ENCODE peak calls at places on chromosomes 6 and 20, in four cellular contexts. T is NCI-H1092 treated with DMSO at 0.1 percent for 48 hours; H is GM18507; L is activated T-cell treated with anti-CD3 and anti-CD28 coated beads, Interleukin-2, amount 50 U/mL, for 24 hours. I is an unnamed sample.

GRCh38 chr20:20304942-20305341 is 63.0 kb upstream of the INSM1 start:
- DNase-seq in H (no peak), T (no peak), L (no peak), I (no peak)

GRCh38 chr6:16473908-16474791 is 235.8 kb downstream of the GMPR start:
- DNase-seq in L (no peak), T (no peak), H (no peak), I (no peak)

GRCh38 chr6:37324131-37325033 is 29.4 kb upstream of the RNF8 start:
- DNase-seq in L (no peak), T (no peak), H (no peak), I (no peak)

GRCh38 chr6:77462359-77463307 is 658 bp downstream of the HTR1B start:
- DNase-seq in L (no peak), T (no peak), H (no peak), I (no peak)

GRCh38 chr6:8278562-8278961 is 156.8 kb downstream of the SLC35B3 start:
- DNase-seq in L (no peak), T (peak; percentile 22), H (no peak), I (no peak)

GRCh38 chr6:135812085-135812526 is 39.4 kb upstream of the PDE7B start:
- DNase-seq in L (no peak), T (peak; percentile 35), H (no peak), I (no peak)

GRCh38 chr6:19180348-19181073 is 656.7 kb upstream of the ID4 start:
- DNase-seq in T (no peak), L (no peak), H (no peak), I (no peak)

GRCh38 chr6:158165919-158166416 is 2.1 kb downstream of the SERAC1 start:
- DNase-seq in T (no peak), L (no peak), H (no peak), I (no peak)

GRCh38 chr6:80163754-80164187 is 57.3 kb downstream of the BCKDHB start:
- DNase-seq in H (no peak), T (no peak), L (no peak), I (no peak)

GRCh38 chr6:113903666-113904330 is 46.7 kb downstream of the MARCKS start:
- DNase-seq in H (no peak), T (no peak), L (no peak), I (no peak)

GRCh38 chr6:158958504-158959386 is 41.3 kb downstream of the RSPH3 start:
- DNase-seq in L (peak; percentile 32), T (no peak), H (no peak), I (no peak)

GRCh38 chr6:164882236-164882635 is 427.2 kb downstream of the C6orf118 start:
- DNase-seq in L (no peak), H (no peak), T (no peak), I (no peak)

GRCh38 chr6:52317841-52318581 is 33.5 kb upstream of the MCM3 start:
- DNase-seq in T (no peak), H (peak; percentile 73), L (no peak), I (no peak)

GRCh38 chr6:4139272-4139671 is 3.9 kb upstream of the ECI2 start:
- DNase-seq in H (no peak), L (no peak), T (no peak), I (no peak)

GRCh38 chr20:38187512-38187911 is 22.4 kb upstream of the TGM2 start:
- DNase-seq in L (no peak), H (no peak), T (no peak), I (no peak)

GRCh38 chr20:36493013-36493800 is 48.1 kb upstream of the MYL9 start:
- DNase-seq in H (no peak), T (peak; percentile 13), L (no peak), I (no peak)

GRCh38 chr6:112665114-112665513 is 318.0 kb downstream of the RFPL4B start:
- DNase-seq in L (no peak), T (no peak), H (no peak), I (no peak)

GRCh38 chr6:157981395-157982296 is at the start of gene SYNJ2:
- DNase-seq in H (peak; percentile 55), L (peak; percentile 87), T (peak; percentile 46), I (peak; percentile 76)

GRCh38 chr20:43859994-43860393 is 54.7 kb upstream of the TOX2 start:
- DNase-seq in L (no peak), T (no peak), H (no peak), I (no peak)

GRCh38 chr20:46438156-46438750 is 31.8 kb upstream of the ELMO2 start:
- DNase-seq in H (no peak), L (no peak), T (peak; percentile 25), I (peak; percentile 8)

GRCh38 chr20:49505518-49505917 is 23.1 kb upstream of the KCNB1 start:
- DNase-seq in H (no peak), T (peak; percentile 72), L (no peak), I (no peak)

GRCh38 chr20:44001667-44002596 is 87.3 kb downstream of the TOX2 start:
- DNase-seq in T (no peak), L (no peak), H (peak; percentile 18), I (no peak)

GRCh38 chr20:36098364-36098763 is 56.2 kb upstream of the EPB41L1 start:
- DNase-seq in L (no peak), H (no peak), T (no peak), I (no peak)

GRCh38 chr6:17352302-17352701 is 41.1 kb upstream of the CAP2 start:
- DNase-seq in H (no peak), L (no peak), T (no peak), I (no peak)

GRCh38 chr6:142827356-142827755 is 117.6 kb downstream of the HIVEP2 start:
- DNase-seq in T (no peak), L (no peak), H (no peak), I (no peak)

GRCh38 chr6:101776919-101777350 is 383.4 kb downstream of the GRIK2 start:
- DNase-seq in T (peak; percentile 87), L (no peak), H (no peak), I (no peak)

GRCh38 chr6:158029668-158030230 is 48.1 kb downstream of the SYNJ2 start:
- DNase-seq in L (no peak), T (no peak), H (no peak), I (no peak)

GRCh38 chr6:119484598-119484997 is 135.0 kb upstream of the MAN1A1 start:
- DNase-seq in L (no peak), H (no peak), T (no peak), I (no peak)

I was measured in effector memory CD4-positive, alpha-beta T cell.